ENCODE peak calls at places on chromosomes 1 and 21, in nine cellular contexts. V is AG10803, I is PC-3, J is bronchial epithelial cell, C is ovary, T is heart left ventricle, K is uterus, P is H1, A is heart right ventricle. B is an unnamed sample.

GRCh38 chr1:91005285-91005684 is 16.6 kb downstream of the ZNF644 start:
- DNase-seq in V (no peak), I (no peak), J (no peak), C (no peak), T (no peak), K (no peak), P (no peak), A (no peak), B (no peak)

GRCh38 chr1:1775364-1776226 is 2.7 kb downstream of the NADK start:
- DNase-seq in V (no peak), I (peak), J (no peak), C (no peak), T (no peak), K (no peak), P (no peak), A (no peak), B (no peak)

GRCh38 chr1:119968068-119968492 is 71.8 kb upstream of the ADAM30 start:
- DNase-seq in V (peak), I (peak), J (peak), C (no peak), T (peak), K (no peak), P (peak), A (peak), B (peak)

GRCh38 chr21:45019076-45019886 is 55.1 kb upstream of the ADARB1 start:
- DNase-seq in V (peak), I (no peak), J (no peak), C (peak), T (peak), K (peak), P (no peak), A (peak), B (no peak)

GRCh38 chr21:42844411-42845113 is 34.8 kb downstream of the WDR4 start:
- DNase-seq in V (no peak), I (no peak), J (no peak), C (peak), T (peak), K (no peak), P (no peak), A (peak), B (no peak)

GRCh38 chr1:2431095-2431494 is 18.7 kb upstream of the PEX10 start:
- DNase-seq in V (no peak), I (no peak), J (peak), C (no peak), T (no peak), K (no peak), P (no peak), A (no peak), B (no peak)

GRCh38 chr1:165671531-165671930 is 26.8 kb downstream of the ALDH9A1 start:
- DNase-seq in V (peak), I (no peak), J (peak), C (no peak), T (no peak), K (no peak), P (no peak), A (no peak), B (peak)

GRCh38 chr1:18299441-18300338 is 181.0 kb upstream of the KLHDC7A start:
- DNase-seq in V (peak), I (peak), J (peak), C (no peak), T (no peak), K (no peak), P (peak), A (no peak), B (peak)

GRCh38 chr21:21664871-21665270 is 666.7 kb downstream of the NCAM2 start:
- DNase-seq in V (no peak), I (no peak), J (no peak), C (no peak), T (no peak), K (no peak), P (no peak), A (no peak), B (peak)

GRCh38 chr1:87632232-87632631 is 303.6 kb downstream of the LMO4 start:
- DNase-seq in V (no peak), I (peak), J (no peak), C (no peak), T (no peak), K (no peak), P (no peak), A (no peak), B (no peak)

GRCh38 chr1:45687014-45687752 is 798 bp upstream of the TMEM69 start:
- DNase-seq in V (peak), I (peak), J (peak), C (peak), T (peak), K (peak), P (peak), A (peak), B (peak)

GRCh38 chr1:155177192-155177917 is 3.7 kb downstream of the TRIM46 start:
- DNase-seq in V (no peak), I (peak), J (peak), C (peak), T (no peak), K (peak), P (no peak), A (no peak), B (no peak)

GRCh38 chr1:192766009-192766625 is 42.7 kb upstream of the RGS2 start:
- DNase-seq in V (peak), I (peak), J (peak), C (no peak), T (no peak), K (no peak), P (no peak), A (no peak), B (no peak)

GRCh38 chr1:6601049-6601864 is 1.4 kb downstream of the KLHL21 start:
- DNase-seq in V (peak), I (peak), J (peak), C (peak), T (peak), K (peak), P (peak), A (peak), B (peak)

GRCh38 chr1:169928438-169929209 is 34.9 kb upstream of the SCYL3 start:
- DNase-seq in V (peak), I (peak), J (peak), C (no peak), T (no peak), K (no peak), P (no peak), A (no peak), B (peak)

GRCh38 chr21:44002511-44002910 is 9.6 kb upstream of the TRAPPC10 start:
- DNase-seq in V (no peak), I (no peak), J (no peak), C (peak), T (no peak), K (no peak), P (no peak), A (no peak), B (no peak)

GRCh38 chr21:29025328-29025713 is 853 bp downstream of the USP16 start:
- DNase-seq in V (peak), I (peak), J (peak), C (no peak), T (no peak), K (no peak), P (no peak), A (no peak), B (peak)

GRCh38 chr1:204348722-204349121 is 11.0 kb downstream of the PLEKHA6 start:
- DNase-seq in V (peak), I (no peak), J (no peak), C (peak), T (peak), K (peak), P (no peak), A (peak), B (peak)

GRCh38 chr1:170415734-170416372 is 116.1 kb upstream of the GORAB start:
- DNase-seq in V (peak), I (no peak), J (no peak), C (no peak), T (no peak), K (no peak), P (no peak), A (no peak), B (no peak)

GRCh38 chr1:189131576-189131975 is 1346.1 kb downstream of the BRINP3 start:
- DNase-seq in V (no peak), I (peak), J (no peak), C (no peak), T (no peak), K (no peak), P (no peak), A (no peak), B (no peak)

GRCh38 chr1:98781906-98782305 is 120.4 kb downstream of the SNX7 start:
- DNase-seq in V (no peak), I (no peak), J (no peak), C (no peak), T (no peak), K (no peak), P (no peak), A (no peak), B (no peak)

GRCh38 chr1:178509608-178510007 is 3.3 kb upstream of the TEX35 start:
- DNase-seq in V (no peak), I (no peak), J (no peak), C (no peak), T (peak), K (no peak), P (no peak), A (no peak), B (no peak)

GRCh38 chr1:80217377-80217986 is 1211.0 kb upstream of the ADGRL4 start:
- DNase-seq in V (peak), I (peak), J (peak), C (no peak), T (no peak), K (no peak), P (no peak), A (no peak), B (peak)

GRCh38 chr1:54615531-54616245 is 7.6 kb downstream of the FAM151A start:
- DNase-seq in V (no peak), I (no peak), J (peak), C (peak), T (no peak), K (no peak), P (no peak), A (no peak), B (no peak)

GRCh38 chr1:204705493-204705811 is 19.9 kb upstream of the LRRN2 start:
- DNase-seq in V (no peak), I (no peak), J (no peak), C (no peak), T (no peak), K (no peak), P (no peak), A (no peak), B (no peak)

GRCh38 chr1:198749279-198749678 is 110.4 kb downstream of the PTPRC start:
- DNase-seq in V (no peak), I (peak), J (peak), C (no peak), T (no peak), K (no peak), P (no peak), A (no peak), B (peak)

GRCh38 chr21:33042812-33043211 is 17.1 kb downstream of the OLIG2 start:
- DNase-seq in V (peak), I (peak), J (peak), C (no peak), T (no peak), K (no peak), P (no peak), A (no peak), B (peak)

GRCh38 chr1:220927442-220927841 is 48.2 kb downstream of the HLX start:
- DNase-seq in V (no peak), I (no peak), J (no peak), C (no peak), T (no peak), K (no peak), P (no peak), A (no peak), B (no peak)

GRCh38 chr1:197619008-197619640 is 156.2 kb downstream of the DENND1B start:
- DNase-seq in V (peak), I (peak), J (peak), C (no peak), T (no peak), K (no peak), P (no peak), A (no peak), B (peak)

GRCh38 chr1:152565535-152566215 is 905 bp downstream of the LCE3E start:
- DNase-seq in V (no peak), I (peak), J (no peak), C (no peak), T (no peak), K (no peak), P (no peak), A (no peak), B (no peak)

GRCh38 chr1:2416403-2416802 is 4.0 kb upstream of the PEX10 start:
- DNase-seq in V (no peak), I (peak), J (peak), C (no peak), T (no peak), K (no peak), P (no peak), A (peak), B (no peak)

GRCh38 chr1:12441414-12442105 is 176.4 kb downstream of the DHRS3 start:
- DNase-seq in V (no peak), I (no peak), J (no peak), C (no peak), T (no peak), K (no peak), P (no peak), A (no peak), B (no peak)

GRCh38 chr21:45256021-45256911 is 31.4 kb downstream of the POFUT2 start:
- DNase-seq in V (no peak), I (no peak), J (no peak), C (no peak), T (no peak), K (no peak), P (peak), A (no peak), B (no peak)

GRCh38 chr1:234238060-234238459 is 135.2 kb upstream of the COA6 start:
- DNase-seq in V (no peak), I (no peak), J (peak), C (no peak), T (no peak), K (no peak), P (no peak), A (no peak), B (no peak)

GRCh38 chr1:84348240-84348555 is 46.7 kb downstream of the SAMD13 start:
- DNase-seq in V (no peak), I (peak), J (no peak), C (no peak), T (no peak), K (peak), P (no peak), A (no peak), B (peak)

GRCh38 chr1:11044849-11045427 is 2.1 kb downstream of the MASP2 start:
- DNase-seq in V (no peak), I (no peak), J (no peak), C (no peak), T (no peak), K (peak), P (no peak), A (no peak), B (no peak)

GRCh38 chr1:42657981-42658879 is at the start of gene PPIH:
- DNase-seq in V (peak), I (peak), J (peak), C (peak), T (peak), K (peak), P (peak), A (peak), B (peak)
- TF ChIP-seq CTCF in V (peak), I (no peak), J (peak), C (peak), T (peak), K (peak), P (peak), A (peak), B (peak)

DNA sequence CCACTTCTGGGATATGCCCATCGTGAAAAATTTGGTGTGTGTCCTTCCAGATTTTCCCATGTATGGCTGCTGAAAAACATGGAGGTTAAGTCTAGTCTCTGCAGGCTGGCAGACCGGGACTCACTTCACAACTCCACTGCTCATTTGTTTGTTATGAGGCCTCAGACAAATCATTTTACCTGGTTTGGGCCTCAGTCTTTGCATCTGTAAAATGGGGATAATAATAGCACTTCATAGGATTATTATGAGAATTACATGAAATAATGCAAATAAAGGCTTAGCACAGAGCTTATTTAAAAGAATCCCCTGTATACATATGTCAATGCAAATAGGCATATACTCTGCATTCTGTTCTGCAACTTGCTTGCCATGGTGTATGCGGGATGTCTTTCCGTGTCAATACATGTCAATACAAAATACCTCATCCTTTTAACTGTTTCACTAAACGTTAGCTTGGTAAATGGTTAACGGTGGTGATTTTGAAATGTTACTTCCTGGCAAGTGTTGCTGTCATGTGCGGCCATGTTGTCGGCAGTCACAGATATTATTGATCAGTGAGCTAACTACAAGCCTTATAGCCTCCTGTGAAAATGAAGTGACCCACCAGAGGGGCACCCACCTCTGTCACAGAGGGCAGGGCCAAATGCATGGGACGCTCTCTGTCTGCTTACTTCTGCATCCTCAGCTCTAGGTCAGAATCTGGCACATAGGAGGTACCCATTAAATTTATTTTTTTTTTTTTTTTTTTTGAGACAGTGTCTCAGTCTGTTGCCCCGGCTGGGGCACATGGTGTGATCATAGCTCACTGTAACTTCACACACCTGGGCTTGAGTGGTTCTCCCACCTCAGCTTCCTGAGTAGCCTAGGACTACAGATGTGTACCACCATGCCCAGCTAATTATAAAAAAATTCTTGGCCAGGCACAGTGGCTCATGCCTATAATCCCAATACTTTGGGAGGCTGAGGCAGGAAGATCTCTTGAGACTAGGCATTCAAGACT is 4.3 kb downstream of the LCK start:
- DNase-seq in V (no peak), I (no peak), J (no peak), C (no peak), T (no peak), K (no peak), P (no peak), A (no peak), B (no peak)
- H3K4me3 ChIP-seq in V (no peak), I (no peak), J (no peak), C (no peak), T (no peak), K (no peak), P (no peak), A (no peak), B (no peak)

GRCh38 chr1:29234471-29234870 is 1.9 kb upstream of the PTPRU start:
- DNase-seq in V (no peak), I (no peak), J (no peak), C (no peak), T (no peak), K (no peak), P (no peak), A (no peak), B (no peak)

GRCh38 chr1:29227511-29227910 is 3.2 kb downstream of the MECR start:
- DNase-seq in V (no peak), I (peak), J (peak), C (no peak), T (no peak), K (no peak), P (no peak), A (no peak), B (no peak)

GRCh38 chr1:29233693-29234092 is 2.6 kb upstream of the PTPRU start:
- DNase-seq in V (no peak), I (no peak), J (no peak), C (no peak), T (no peak), K (no peak), P (no peak), A (no peak), B (no peak)

GRCh38 chr1:29230204-29230552 is 556 bp downstream of the MECR start:
- DNase-seq in V (no peak), I (no peak), J (no peak), C (no peak), T (no peak), K (no peak), P (no peak), A (no peak), B (no peak)

DNA sequence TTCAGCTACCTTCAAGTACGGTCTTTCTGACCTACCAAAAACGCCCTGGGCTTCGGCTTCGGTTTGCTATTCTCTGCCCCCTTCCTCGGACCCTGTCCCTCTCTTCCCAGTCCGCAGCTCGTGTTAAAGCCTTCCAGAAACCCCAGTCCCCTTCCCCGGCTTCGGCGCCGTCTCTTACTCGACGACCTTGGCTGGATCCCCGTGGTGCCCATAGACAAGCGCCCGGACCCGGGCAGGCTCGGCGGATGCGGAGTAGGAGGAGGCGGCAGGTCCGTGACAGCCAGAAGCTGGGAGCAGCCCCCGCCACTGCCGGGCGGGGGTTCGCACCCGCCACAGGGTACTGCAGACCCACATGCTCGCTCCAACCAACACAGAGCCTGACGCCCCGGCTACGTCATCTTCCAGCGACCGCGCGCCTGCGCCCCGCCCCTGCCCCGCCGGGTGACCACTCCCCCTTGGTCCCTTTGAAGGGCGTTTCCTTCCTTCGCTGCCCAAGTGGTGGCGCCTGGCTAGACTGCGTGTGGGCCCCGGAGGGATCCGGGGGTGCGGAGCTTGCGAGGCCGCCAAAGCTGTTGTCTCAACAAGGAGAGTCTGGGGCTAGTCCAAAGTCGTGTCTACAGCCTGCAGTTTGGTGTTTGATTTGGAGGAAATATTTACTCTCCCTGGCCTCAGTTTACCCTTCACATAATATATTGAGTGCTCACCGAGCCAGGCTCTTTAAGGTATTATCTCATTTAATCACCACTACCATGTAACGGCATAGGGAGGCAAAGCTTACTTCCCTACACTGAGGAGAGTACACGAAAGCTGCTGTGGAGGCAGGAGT is at the start of gene MECR:
- DNase-seq in V (peak), I (peak), J (peak), C (peak), T (peak), K (peak), P (peak), A (peak), B (peak)
- TF ChIP-seq CTCF in V (peak), I (peak), J (peak), C (peak), T (no peak), K (peak), P (no peak), A (peak), B (no peak)

DNA sequence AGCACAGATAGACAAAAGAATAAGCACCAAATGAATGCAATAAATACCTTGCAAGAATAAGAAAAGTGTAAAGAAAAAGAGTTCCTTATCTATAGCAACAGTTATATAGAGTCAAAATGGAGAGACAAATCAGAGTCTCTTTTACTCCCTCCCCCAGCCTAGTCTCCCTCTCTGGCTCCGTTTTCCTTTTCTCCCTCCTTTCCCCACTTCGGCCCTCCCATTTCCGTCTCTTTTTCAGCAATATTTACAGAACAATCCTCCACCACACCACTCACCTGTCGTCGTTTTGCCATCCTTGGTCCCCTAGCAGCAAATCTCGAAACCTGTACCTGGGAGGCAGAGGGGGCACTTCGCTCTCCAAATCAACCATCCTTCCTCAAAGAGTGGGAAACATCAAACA is 300 bp downstream of the KCNT2 start:
- DNase-seq in V (no peak), I (no peak), J (no peak), C (no peak), T (no peak), K (no peak), P (no peak), A (no peak), B (no peak)
- H3K4me3 ChIP-seq in V (peak), I (peak), J (peak), C (peak), T (peak), K (peak), P (peak), A (peak), B (peak)

GRCh38 chr1:60132985-60133673 is 59.6 kb upstream of the C1orf87 start:
- DNase-seq in V (peak), I (peak), J (peak), C (no peak), T (no peak), K (no peak), P (no peak), A (no peak), B (peak)
- TF ChIP-seq CTCF in V (no peak), I (no peak), J (no peak), C (no peak), T (no peak), K (no peak), P (no peak), A (no peak), B (no peak)

B was measured in fibroblast of mammary gland.